ENCODE peak calls at places on chromosomes 13 and 19, in four cellular contexts. X, K, D and M are unnamed samples.

GRCh38 chr13:113220141-113220598 is 10.8 kb downstream of the CUL4A start:
- DNase-seq in X (no peak), D (no peak), K (no peak), M (peak)

GRCh38 chr19:44003461-44004134 is 841 bp downstream of the ZNF230 start:
- DNase-seq in X (no peak), D (peak), K (peak), M (no peak)

GRCh38 chr13:31781064-31781463 is 41.7 kb downstream of the RXFP2 start:
- DNase-seq in D (peak), X (no peak), K (no peak), M (no peak)

GRCh38 chr13:32988588-32989256 is 27.5 kb upstream of the KL start:
- DNase-seq in X (no peak), D (peak), K (no peak), M (no peak)

GRCh38 chr19:16876904-16877361 is 11.9 kb upstream of the F2RL3 start:
- DNase-seq in X (no peak), D (peak), K (no peak), M (no peak)

GRCh38 chr19:46296722-46297431 is at the start of gene HIF3A:
- DNase-seq in X (peak), D (no peak), K (peak), M (peak)

GRCh38 chr19:18099623-18099995 is 2.0 kb downstream of the MAST3 start:
- DNase-seq in D (no peak), K (no peak), X (no peak), M (no peak)

GRCh38 chr13:59755647-59756290 is 408.0 kb downstream of the DIAPH3 start:
- DNase-seq in D (peak), X (no peak), K (no peak), M (no peak)

GRCh38 chr13:34405410-34405809 is 536.7 kb upstream of the NBEA start:
- DNase-seq in X (no peak), D (no peak), K (no peak), M (no peak)

GRCh38 chr19:3196064-3196932 is 10.6 kb downstream of the NCLN start:
- DNase-seq in X (no peak), K (no peak), D (no peak), M (no peak)

GRCh38 chr13:28059214-28059613 is 41.2 kb downstream of the FLT3 start:
- DNase-seq in X (no peak), K (peak), D (peak), M (peak)

GRCh38 chr13:64871742-64872141 is 2358.4 kb downstream of the PCDH9 start:
- DNase-seq in D (no peak), X (no peak), K (no peak), M (no peak)

GRCh38 chr13:23488442-23488841 is 54.9 kb upstream of the SACS start:
- DNase-seq in X (no peak), K (no peak), D (peak), M (no peak)

GRCh38 chr13:91184244-91184926 is 163.1 kb upstream of the MIR17HG start:
- DNase-seq in D (peak), K (peak), X (no peak), M (no peak)

GRCh38 chr13:38582133-38582532 is 104.7 kb upstream of the FREM2 start:
- DNase-seq in K (peak), D (peak), X (no peak), M (no peak)

GRCh38 chr13:77980592-77980991 is 62.0 kb upstream of the EDNRB start:
- DNase-seq in D (peak), K (no peak), X (no peak), M (no peak)

GRCh38 chr19:55750715-55751114 is 8.2 kb upstream of the RFPL4A start:
- DNase-seq in X (no peak), D (no peak), K (no peak), M (no peak)

GRCh38 chr19:43525836-43526771 is 897 bp downstream of the ETHE1 start:
- DNase-seq in X (no peak), D (peak), K (peak), M (peak)

GRCh38 chr19:11451942-11452813 is 16.7 kb downstream of the PRKCSH start:
- DNase-seq in X (no peak), K (no peak), D (no peak), M (no peak)

GRCh38 chr19:40588926-40589569 is 12.1 kb upstream of the LTBP4 start:
- DNase-seq in K (no peak), D (no peak), X (no peak), M (no peak)